ENCODE peak calls at places on chromosomes 11 and 22, in eight cellular contexts. B is A549, I is heart left ventricle, M is tibial nerve, Q is uterus, W is thyroid gland, O is esophagus squamous epithelium, N is lower leg skin. S is an unnamed sample.
A peak's percentile ranks its signal among the peaks of the same experiment; 100 is the strongest.

GRCh38 chr11:1706634-1707400 is 9.8 kb downstream of the KRTAP5-6 start:
- DNase-seq in B (peak; percentile 67), I (no peak), M (no peak), N (no peak), Q (no peak), W (no peak), O (no peak), S (peak; percentile 45)

GRCh38 chr11:128884703-128885338 is 6.3 kb upstream of the KCNJ5 start:
- DNase-seq in W (peak; percentile 71), I (no peak), B (peak; percentile 66), M (no peak), Q (peak; percentile 25), O (no peak), N (peak; percentile 59), S (peak; percentile 78)

GRCh38 chr11:78045851-78046485 is 17.7 kb upstream of the THRSP start:
- DNase-seq in I (peak; percentile 92), O (no peak), Q (peak; percentile 89), B (peak; percentile 50), N (peak; percentile 67), W (peak; percentile 87), M (peak; percentile 69), S (peak; percentile 71)

GRCh38 chr11:11279956-11280689 is 72.9 kb downstream of the CSNK2A3 start:
- DNase-seq in N (no peak), I (no peak), B (no peak), Q (no peak), M (no peak), W (no peak), O (no peak), S (no peak)

GRCh38 chr22:44357296-44357961 is 44.7 kb upstream of the SHISAL1 start:
- DNase-seq in O (no peak), N (no peak), I (no peak), W (no peak), M (no peak), Q (peak; percentile 18), B (no peak), S (peak; percentile 43)

GRCh38 chr11:123357353-123357989 is 72.6 kb upstream of the GRAMD1B start:
- DNase-seq in B (no peak), W (no peak), O (no peak), I (no peak), Q (no peak), N (no peak), M (no peak), S (no peak)

GRCh38 chr11:59189986-59190385 is 18.1 kb downstream of the DTX4 start:
- DNase-seq in B (no peak), Q (no peak), O (no peak), I (no peak), W (no peak), M (no peak), N (no peak), S (no peak)

GRCh38 chr11:20617346-20617745 is 17.9 kb downstream of the SLC6A5 start:
- DNase-seq in M (no peak), Q (no peak), W (no peak), N (no peak), O (no peak), I (no peak), B (no peak), S (no peak)

GRCh38 chr11:74330065-74330858 is 18.8 kb upstream of the P4HA3 start:
- DNase-seq in Q (no peak), M (no peak), N (no peak), W (no peak), O (no peak), B (no peak), I (no peak), S (no peak)

GRCh38 chr11:101279728-101280127 is 150.1 kb upstream of the PGR start:
- DNase-seq in I (no peak), M (no peak), B (no peak), O (no peak), Q (no peak), W (no peak), N (no peak), S (no peak)

GRCh38 chr22:44743247-44743646 is 9.1 kb upstream of the ARHGAP8 start:
- DNase-seq in N (no peak), B (no peak), M (no peak), W (no peak), I (no peak), O (no peak), Q (no peak), S (no peak)

GRCh38 chr22:24981656-24982055 is 29.1 kb downstream of the KIAA1671 start:
- DNase-seq in B (no peak), N (no peak), Q (no peak), O (no peak), W (peak; percentile 76), I (no peak), M (no peak), S (no peak)

GRCh38 chr11:58567889-58568512 is 7.7 kb downstream of the LPXN start:
- DNase-seq in N (no peak), B (peak; percentile 68), Q (peak; percentile 31), M (no peak), O (no peak), I (no peak), W (peak; percentile 53), S (peak; percentile 80)

GRCh38 chr11:6413791-6414231 is 5.1 kb downstream of the APBB1 start:
- DNase-seq in B (no peak), N (no peak), W (peak; percentile 42), O (no peak), I (no peak), M (no peak), Q (no peak), S (no peak)

GRCh38 chr11:832529-833113 is at the start of gene CD151:
- DNase-seq in B (peak; percentile 68), I (peak; percentile 76), O (no peak), W (peak; percentile 53), Q (no peak), M (no peak), N (no peak), S (peak; percentile 79)

GRCh38 chr11:63443714-63444113 is 47.3 kb downstream of the PLAAT5 start:
- DNase-seq in N (no peak), O (no peak), M (no peak), W (no peak), I (no peak), B (no peak), Q (no peak), S (no peak)

DNA sequence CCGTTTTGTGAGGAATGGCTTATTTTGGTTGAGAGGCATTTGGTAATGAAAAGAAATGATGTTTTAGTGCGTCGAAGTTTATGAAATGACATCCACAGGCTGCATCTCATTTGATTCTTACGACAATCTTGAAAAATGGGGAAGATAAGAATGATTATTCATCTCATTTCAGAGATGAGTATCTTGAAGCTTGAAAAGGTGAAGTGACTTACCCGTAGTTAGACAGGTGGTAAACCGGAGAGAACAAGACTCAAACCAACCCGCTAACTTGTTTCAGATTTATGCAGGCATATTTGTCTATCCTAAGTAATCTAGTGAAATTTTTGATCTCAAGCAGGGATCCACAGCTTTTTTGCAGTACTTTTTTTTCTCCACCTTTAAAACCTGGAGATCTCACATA is 9.1 kb upstream of the SORL1-AS1 start:
- DNase-seq in W (no peak), I (no peak), N (no peak), B (no peak), O (no peak), M (no peak), Q (no peak), S (no peak)
- H3K4me3 ChIP-seq in W (no peak overlapping the region), I (no peak overlapping the region), N (no peak overlapping the region), B (no peak overlapping the region), O (no peak overlapping the region), M (no peak overlapping the region), Q (no peak overlapping the region), S (no peak overlapping the region)

DNA sequence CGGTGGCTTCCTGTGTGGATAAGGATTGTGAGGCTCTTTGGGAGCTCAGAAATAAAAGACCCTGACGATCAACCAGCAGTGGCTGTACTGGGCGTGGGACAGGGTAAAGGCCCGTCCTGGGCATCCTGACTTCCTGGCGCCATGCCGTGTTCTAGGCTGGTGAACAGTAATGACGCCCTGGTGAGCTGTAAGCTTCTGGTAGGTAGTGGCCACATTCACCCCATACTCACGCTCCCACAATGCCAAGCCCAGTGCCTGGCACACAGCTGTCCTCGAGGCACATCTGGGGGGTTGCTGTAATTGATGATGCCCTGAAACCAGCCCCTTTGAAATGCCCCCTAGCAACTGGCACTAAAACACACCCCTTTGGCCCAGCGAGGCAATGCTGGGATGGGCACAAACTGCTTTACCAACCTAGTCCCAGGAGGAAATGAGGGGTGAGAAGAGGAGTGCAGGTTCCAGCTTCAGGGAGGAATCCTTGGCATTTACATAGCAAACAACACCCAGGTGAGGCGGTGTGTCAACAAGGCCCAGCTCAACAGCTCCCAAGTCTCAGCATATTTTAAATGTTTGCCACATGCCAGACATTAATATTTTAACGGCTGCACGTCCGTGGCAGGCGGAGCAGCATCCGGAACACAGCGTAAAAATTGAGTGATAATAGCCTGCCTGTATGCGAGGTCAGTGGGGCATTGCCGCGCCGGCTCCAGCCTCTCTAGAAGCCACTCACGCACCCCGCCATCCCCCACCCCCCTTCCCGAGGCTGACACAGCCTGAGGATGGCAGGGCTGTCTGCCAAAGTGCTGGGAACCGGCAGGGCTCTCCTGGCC is 79.3 kb downstream of the DSCAML1 start:
- DNase-seq in Q (no peak), B (peak; percentile 85), W (peak; percentile 95), I (peak; percentile 70), N (no peak), O (no peak), M (no peak), S (no peak)
- TF ChIP-seq POLR2A in Q (no peak), B (no peak), W (no peak), I (no peak), N (no peak), O (no peak), M (no peak), S (no peak)

DNA sequence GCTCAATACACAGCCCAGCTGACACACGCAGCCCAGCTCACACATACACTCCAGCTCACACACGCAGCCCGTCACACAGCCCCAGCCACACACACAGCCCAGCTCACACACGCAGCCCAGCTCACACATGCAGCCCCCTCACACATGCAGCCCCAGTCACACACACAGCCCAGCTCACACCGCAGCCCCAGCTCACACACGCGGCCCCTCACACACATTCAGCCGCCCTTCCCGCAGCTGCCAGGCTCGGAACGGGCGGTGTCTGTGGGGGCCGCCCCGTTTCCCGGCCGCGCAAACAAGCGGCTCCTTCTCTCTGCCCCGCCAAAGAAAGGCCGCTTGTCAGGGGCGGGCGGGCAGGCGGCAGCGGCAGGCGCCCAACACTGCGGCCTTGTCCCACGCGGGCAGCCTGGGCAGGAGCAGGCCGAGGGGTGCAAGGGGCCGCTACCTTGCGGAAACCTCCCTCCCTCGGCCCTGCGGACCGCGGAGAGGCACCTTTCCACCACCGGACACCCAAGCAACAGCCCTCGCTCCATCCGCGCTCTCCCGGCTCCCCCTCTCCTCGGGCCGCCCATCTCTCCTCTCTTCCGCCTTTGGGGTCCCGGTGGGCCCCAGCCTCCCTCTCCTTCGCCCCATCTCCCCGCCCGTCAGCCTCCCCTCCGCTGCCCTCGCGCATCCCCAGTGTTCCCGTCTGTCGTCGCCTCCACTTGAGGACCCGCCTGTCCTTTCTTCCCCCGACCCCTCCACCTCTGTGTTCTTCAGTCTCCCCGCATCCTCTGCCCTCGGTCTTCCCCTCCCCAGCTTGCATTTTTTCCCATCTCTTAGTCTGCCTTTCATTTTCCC is 2.2 kb downstream of the PHLDB1 start:
- DNase-seq in I (no peak), O (no peak), M (no peak), B (no peak), N (no peak), Q (peak; percentile 30), W (no peak), S (peak; percentile 31)
- H3K4me3 ChIP-seq in I (peak overlapping the region; percentile 69), O (peak overlapping the region; percentile 58), M (peak overlapping the region; percentile 59), B (no peak overlapping the region), N (no peak overlapping the region), Q (peak overlapping the region; percentile 71), W (peak overlapping the region; percentile 42), S (no peak overlapping the region)

DNA sequence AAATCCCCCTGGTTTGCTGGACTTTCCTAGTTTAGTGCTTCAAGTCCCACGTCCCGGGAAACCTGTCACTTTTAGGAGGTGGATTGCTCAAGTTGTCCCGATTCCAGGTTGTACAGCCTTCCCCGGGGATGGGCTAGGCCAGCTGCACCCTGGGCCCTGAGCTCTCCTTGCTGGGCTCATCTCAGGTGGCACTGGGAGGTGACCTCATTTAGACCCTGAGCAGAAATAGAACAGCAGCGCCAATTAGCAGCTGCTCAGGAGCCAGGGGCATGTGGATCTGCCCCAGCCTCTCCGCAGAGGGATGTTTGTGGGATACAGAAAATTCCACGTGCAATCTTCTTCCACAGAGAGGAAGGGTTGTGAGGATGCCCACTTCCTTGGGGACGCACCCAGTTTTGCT is 9.6 kb upstream of the CERK start:
- DNase-seq in W (no peak), B (no peak), Q (no peak), O (no peak), M (no peak), I (no peak), N (no peak), S (no peak)
- TF ChIP-seq POLR2A in W (no peak), B (no peak), Q (no peak), O (no peak), M (no peak), I (no peak), N (no peak), S (no peak)

S was measured in NB4.